ENCODE peak calls at places on chromosomes 2 and 18, in seven cellular contexts. One of them, this sample, is unnamed.

GRCh38 chr2:102100371-102101096 is 42.0 kb upstream of the IL1R1 start:
- DNase-seq in mammary epithelial cell: peak; percentile 89
- DNase-seq in fibroblast of lung: peak; percentile 48
- DNase-seq in endothelial cell of umbilical vein: no peak
- DNase-seq in astrocyte: peak; percentile 95
- DNase-seq in neural progenitor cell: no peak
- DNase-seq in HCT116: no peak
- DNase-seq in this sample: no peak

GRCh38 chr2:15941483-15941853 is 1.1 kb downstream of the MYCN start:
- DNase-seq in mammary epithelial cell: peak; percentile 16
- DNase-seq in fibroblast of lung: no peak
- DNase-seq in endothelial cell of umbilical vein: no peak
- DNase-seq in astrocyte: no peak
- DNase-seq in neural progenitor cell: peak; percentile 83
- DNase-seq in HCT116: no peak
- DNase-seq in this sample: peak; percentile 59

GRCh38 chr2:237177986-237178385 is 92.3 kb downstream of the COPS8 start:
- DNase-seq in mammary epithelial cell: no peak
- DNase-seq in fibroblast of lung: no peak
- DNase-seq in endothelial cell of umbilical vein: no peak
- DNase-seq in astrocyte: no peak
- DNase-seq in neural progenitor cell: no peak
- DNase-seq in HCT116: no peak
- DNase-seq in this sample: no peak

GRCh38 chr18:35463050-35463449 is 34.7 kb downstream of the INO80C start:
- DNase-seq in mammary epithelial cell: no peak
- DNase-seq in fibroblast of lung: no peak
- DNase-seq in endothelial cell of umbilical vein: peak; percentile 94
- DNase-seq in astrocyte: peak; percentile 15
- DNase-seq in neural progenitor cell: no peak
- DNase-seq in HCT116: no peak
- DNase-seq in this sample: peak; percentile 27

GRCh38 chr18:32891797-32892196 is 119.0 kb upstream of the KLHL14 start:
- DNase-seq in mammary epithelial cell: no peak
- DNase-seq in fibroblast of lung: peak; percentile 6
- DNase-seq in endothelial cell of umbilical vein: no peak
- DNase-seq in astrocyte: no peak
- DNase-seq in neural progenitor cell: no peak
- DNase-seq in HCT116: no peak
- DNase-seq in this sample: no peak

GRCh38 chr2:230762317-230762896 is 49.8 kb downstream of the CAB39 start:
- DNase-seq in mammary epithelial cell: peak; percentile 28
- DNase-seq in fibroblast of lung: peak; percentile 37
- DNase-seq in endothelial cell of umbilical vein: peak; percentile 52
- DNase-seq in astrocyte: no peak
- DNase-seq in neural progenitor cell: peak; percentile 62
- DNase-seq in HCT116: no peak
- DNase-seq in this sample: peak; percentile 45

GRCh38 chr2:152743004-152743403 is 24.6 kb downstream of the ARL6IP6 start:
- DNase-seq in mammary epithelial cell: peak; percentile 21
- DNase-seq in fibroblast of lung: no peak
- DNase-seq in endothelial cell of umbilical vein: peak; percentile 11
- DNase-seq in astrocyte: no peak
- DNase-seq in neural progenitor cell: no peak
- DNase-seq in HCT116: peak; percentile 8
- DNase-seq in this sample: no peak

GRCh38 chr2:58834404-58834803 is 593.3 kb upstream of the FANCL start:
- DNase-seq in mammary epithelial cell: no peak
- DNase-seq in fibroblast of lung: peak; percentile 14
- DNase-seq in endothelial cell of umbilical vein: peak; percentile 16
- DNase-seq in astrocyte: peak; percentile 16
- DNase-seq in neural progenitor cell: peak; percentile 74
- DNase-seq in HCT116: no peak
- DNase-seq in this sample: peak; percentile 20

GRCh38 chr2:28449489-28450395 is 46.1 kb upstream of the PLB1 start:
- DNase-seq in mammary epithelial cell: peak; percentile 75
- DNase-seq in fibroblast of lung: no peak
- DNase-seq in endothelial cell of umbilical vein: peak; percentile 54
- DNase-seq in astrocyte: peak; percentile 53
- DNase-seq in neural progenitor cell: no peak
- DNase-seq in HCT116: peak; percentile 21
- DNase-seq in this sample: peak; percentile 55

GRCh38 chr2:76268928-76269327 is 558.2 kb upstream of the GCFC2 start:
- DNase-seq in mammary epithelial cell: no peak
- DNase-seq in fibroblast of lung: peak; percentile 77
- DNase-seq in endothelial cell of umbilical vein: no peak
- DNase-seq in astrocyte: peak; percentile 0
- DNase-seq in neural progenitor cell: no peak
- DNase-seq in HCT116: no peak
- DNase-seq in this sample: peak; percentile 91

GRCh38 chr18:12326711-12327460 is 18.8 kb downstream of the TUBB6 start:
- DNase-seq in mammary epithelial cell: no peak
- DNase-seq in fibroblast of lung: no peak
- DNase-seq in endothelial cell of umbilical vein: no peak
- DNase-seq in astrocyte: no peak
- DNase-seq in neural progenitor cell: no peak
- DNase-seq in HCT116: no peak
- DNase-seq in this sample: no peak

GRCh38 chr2:227861011-227861410 is 10.4 kb upstream of the DAW1 start:
- DNase-seq in mammary epithelial cell: no peak
- DNase-seq in fibroblast of lung: no peak
- DNase-seq in endothelial cell of umbilical vein: peak; percentile 21
- DNase-seq in astrocyte: no peak
- DNase-seq in neural progenitor cell: no peak
- DNase-seq in HCT116: no peak
- DNase-seq in this sample: peak; percentile 13
- TF ChIP-seq EZH2 in mammary epithelial cell: no peak
- TF ChIP-seq EZH2 in fibroblast of lung: no peak
- TF ChIP-seq EZH2 in endothelial cell of umbilical vein: no peak
- TF ChIP-seq EZH2 in astrocyte: no peak
- TF ChIP-seq EZH2 in neural progenitor cell: no peak
- TF ChIP-seq EZH2 in HCT116: no peak
- TF ChIP-seq EZH2 in this sample: no peak

DNA sequence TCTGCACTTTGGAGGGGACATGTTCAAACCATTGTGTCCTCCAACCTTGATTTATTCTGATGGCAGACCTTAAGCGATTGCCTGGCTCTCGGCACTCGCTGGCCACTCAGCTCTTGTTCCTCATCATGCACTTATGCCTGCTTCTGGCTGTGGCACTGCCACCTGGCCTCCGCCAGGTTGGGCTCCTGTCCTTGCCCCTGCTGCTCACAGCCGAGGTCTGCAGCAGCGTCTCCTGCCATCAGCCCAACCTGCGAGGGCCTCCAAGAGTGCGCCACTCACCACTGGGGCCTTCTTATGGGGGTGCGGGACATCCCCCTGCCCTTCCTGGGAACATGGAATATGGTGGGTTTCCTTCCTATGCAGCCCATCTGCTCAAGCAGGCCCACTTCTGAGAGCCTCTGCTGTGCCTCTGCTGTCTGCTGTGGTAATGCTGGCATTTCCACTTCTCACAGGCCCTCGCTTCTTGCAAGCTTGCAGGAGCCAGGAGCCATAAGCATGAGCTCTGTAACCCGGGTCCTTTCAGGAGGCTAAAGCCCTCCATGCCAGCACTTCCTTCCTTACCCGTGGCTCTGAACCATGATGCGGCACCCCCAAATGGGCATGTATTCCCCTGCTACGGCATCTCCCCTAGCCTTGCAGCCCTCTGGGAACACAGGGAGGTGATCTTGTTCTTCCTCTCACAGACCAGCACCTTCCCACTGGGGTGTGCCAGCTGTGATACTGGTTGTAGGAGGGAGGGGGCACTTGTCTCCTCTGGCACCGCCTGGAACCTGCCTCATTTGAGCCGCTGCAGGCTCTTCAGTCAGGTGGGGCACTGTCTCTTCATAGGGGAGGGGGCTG is 58.6 kb upstream of the HS6ST1 start:
- DNase-seq in mammary epithelial cell: no peak
- DNase-seq in fibroblast of lung: no peak
- DNase-seq in endothelial cell of umbilical vein: no peak
- DNase-seq in astrocyte: no peak
- DNase-seq in neural progenitor cell: no peak
- DNase-seq in HCT116: no peak
- DNase-seq in this sample: no peak
- H3K27me3 ChIP-seq in mammary epithelial cell: no peaks in the 10 kb centered on the region
- H3K27me3 ChIP-seq in fibroblast of lung: no peaks in the 10 kb centered on the region
- H3K27me3 ChIP-seq in endothelial cell of umbilical vein: peaks cover 3% of the 10 kb centered on the region
- H3K27me3 ChIP-seq in astrocyte: no peaks in the 10 kb centered on the region
- H3K27me3 ChIP-seq in neural progenitor cell: no peaks in the 10 kb centered on the region
- H3K27me3 ChIP-seq in HCT116: no peaks in the 10 kb centered on the region
- H3K27me3 ChIP-seq in this sample: no peaks in the 10 kb centered on the region

GRCh38 chr2:157760949-157761348 is 115.2 kb downstream of the ACVR1 start:
- DNase-seq in mammary epithelial cell: no peak
- DNase-seq in fibroblast of lung: no peak
- DNase-seq in endothelial cell of umbilical vein: no peak
- DNase-seq in astrocyte: no peak
- DNase-seq in neural progenitor cell: no peak
- DNase-seq in HCT116: no peak
- DNase-seq in this sample: no peak
- TF ChIP-seq CTCF in mammary epithelial cell: no peak
- TF ChIP-seq CTCF in fibroblast of lung: no peak
- TF ChIP-seq CTCF in endothelial cell of umbilical vein: no peak
- TF ChIP-seq CTCF in astrocyte: no peak
- TF ChIP-seq CTCF in neural progenitor cell: peak; percentile 9
- TF ChIP-seq CTCF in HCT116: no peak
- TF ChIP-seq CTCF in this sample: no peak

GRCh38 chr2:85134255-85135065 is 1.3 kb downstream of the TCF7L1 start:
- DNase-seq in mammary epithelial cell: peak; percentile 27
- DNase-seq in fibroblast of lung: peak; percentile 53
- DNase-seq in endothelial cell of umbilical vein: peak; percentile 56
- DNase-seq in astrocyte: peak; percentile 35
- DNase-seq in neural progenitor cell: peak; percentile 66
- DNase-seq in HCT116: no peak
- DNase-seq in this sample: no peak
- TF ChIP-seq EZH2 in mammary epithelial cell: no peak
- TF ChIP-seq EZH2 in fibroblast of lung: no peak
- TF ChIP-seq EZH2 in endothelial cell of umbilical vein: peak; percentile 61
- TF ChIP-seq EZH2 in astrocyte: no peak
- TF ChIP-seq EZH2 in neural progenitor cell: no peak
- TF ChIP-seq EZH2 in HCT116: no peak
- TF ChIP-seq EZH2 in this sample: no peak

GRCh38 chr18:69631281-69631680 is 230.6 kb downstream of the DOK6 start:
- DNase-seq in mammary epithelial cell: peak; percentile 1
- DNase-seq in fibroblast of lung: peak; percentile 8
- DNase-seq in endothelial cell of umbilical vein: no peak
- DNase-seq in astrocyte: peak; percentile 30
- DNase-seq in neural progenitor cell: no peak
- DNase-seq in HCT116: no peak
- DNase-seq in this sample: no peak
- H3K27me3 ChIP-seq in mammary epithelial cell: peaks cover 3% of the 10 kb centered on the region
- H3K27me3 ChIP-seq in fibroblast of lung: no peaks in the 10 kb centered on the region
- H3K27me3 ChIP-seq in endothelial cell of umbilical vein: no peaks in the 10 kb centered on the region
- H3K27me3 ChIP-seq in astrocyte: no peaks in the 10 kb centered on the region
- H3K27me3 ChIP-seq in neural progenitor cell: no peaks in the 10 kb centered on the region
- H3K27me3 ChIP-seq in HCT116: no peaks in the 10 kb centered on the region
- H3K27me3 ChIP-seq in this sample: no peaks in the 10 kb centered on the region

GRCh38 chr18:48548404-48548771 is 9.6 kb downstream of the CTIF start:
- DNase-seq in mammary epithelial cell: peak; percentile 82
- DNase-seq in fibroblast of lung: peak; percentile 89
- DNase-seq in endothelial cell of umbilical vein: no peak
- DNase-seq in astrocyte: no peak
- DNase-seq in neural progenitor cell: no peak
- DNase-seq in HCT116: no peak
- DNase-seq in this sample: no peak

GRCh38 chr18:48546411-48546810 is 7.6 kb downstream of the CTIF start:
- DNase-seq in mammary epithelial cell: peak; percentile 14
- DNase-seq in fibroblast of lung: no peak
- DNase-seq in endothelial cell of umbilical vein: no peak
- DNase-seq in astrocyte: peak; percentile 54
- DNase-seq in neural progenitor cell: peak; percentile 48
- DNase-seq in HCT116: no peak
- DNase-seq in this sample: peak; percentile 40

GRCh38 chr18:48548921-48549320 is 10.1 kb downstream of the CTIF start:
- DNase-seq in mammary epithelial cell: no peak
- DNase-seq in fibroblast of lung: no peak
- DNase-seq in endothelial cell of umbilical vein: no peak
- DNase-seq in astrocyte: no peak
- DNase-seq in neural progenitor cell: no peak
- DNase-seq in HCT116: no peak
- DNase-seq in this sample: no peak

GRCh38 chr18:48545690-48546365 is 7.0 kb downstream of the CTIF start:
- DNase-seq in mammary epithelial cell: peak; percentile 79
- DNase-seq in fibroblast of lung: peak; percentile 73
- DNase-seq in endothelial cell of umbilical vein: peak; percentile 92
- DNase-seq in astrocyte: peak; percentile 74
- DNase-seq in neural progenitor cell: peak; percentile 95
- DNase-seq in HCT116: no peak
- DNase-seq in this sample: peak; percentile 75

DNA sequence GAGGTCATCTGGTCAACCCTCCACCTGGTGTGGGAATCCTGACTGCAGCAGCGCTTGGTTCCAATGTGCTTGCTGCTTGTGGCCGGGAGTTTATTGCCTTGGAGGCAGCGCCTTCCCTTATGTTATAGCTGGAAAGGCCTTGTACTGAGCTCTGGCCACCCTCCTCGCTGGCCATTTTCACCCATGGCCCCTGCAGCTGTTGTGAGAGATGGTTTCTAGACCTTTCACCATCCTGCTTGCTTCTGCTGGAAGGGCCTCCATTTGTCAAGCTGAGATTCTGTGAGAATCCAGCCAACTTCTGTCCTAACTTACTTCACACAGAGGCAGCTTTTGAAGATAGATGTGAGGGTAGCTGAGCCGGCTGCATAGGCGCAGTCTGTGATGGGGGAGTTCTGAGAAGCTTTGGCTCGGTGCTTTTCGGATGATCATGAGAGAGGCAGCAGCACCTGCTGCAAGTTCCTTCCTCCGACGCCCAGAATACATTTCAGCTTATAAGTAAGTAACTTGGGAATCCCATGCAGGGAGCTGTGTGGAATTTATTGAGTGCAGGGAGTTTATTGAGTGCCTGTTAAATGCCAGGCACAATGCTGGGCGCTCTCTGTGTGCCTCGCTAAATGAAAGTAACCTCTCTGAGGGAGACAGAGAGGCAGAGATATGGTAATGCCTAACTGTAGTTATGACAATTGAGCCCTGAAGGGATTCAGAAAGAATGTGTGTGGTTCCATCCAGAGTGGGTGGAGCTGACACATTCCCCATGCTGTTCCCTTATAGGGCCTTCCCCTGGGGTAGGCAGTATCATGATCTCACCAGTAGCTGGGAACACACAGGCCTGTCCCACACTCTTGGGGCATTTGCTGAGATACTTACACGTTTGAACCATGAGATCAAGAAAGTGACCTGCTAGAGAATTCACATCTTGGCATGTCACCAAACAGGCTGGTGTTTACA is 8.9 kb downstream of the CTIF start:
- DNase-seq in mammary epithelial cell: peak; percentile 93
- DNase-seq in fibroblast of lung: peak; percentile 80
- DNase-seq in endothelial cell of umbilical vein: no peak
- DNase-seq in astrocyte: peak; percentile 85
- DNase-seq in neural progenitor cell: no peak
- DNase-seq in HCT116: no peak
- DNase-seq in this sample: peak; percentile 78
- TF ChIP-seq CTCF in mammary epithelial cell: no peak
- TF ChIP-seq CTCF in fibroblast of lung: no peak
- TF ChIP-seq CTCF in endothelial cell of umbilical vein: no peak
- TF ChIP-seq CTCF in astrocyte: no peak
- TF ChIP-seq CTCF in neural progenitor cell: no peak
- TF ChIP-seq CTCF in HCT116: no peak
- TF ChIP-seq CTCF in this sample: no peak

GRCh38 chr2:869894-870293 is 80.8 kb upstream of the SNTG2 start:
- DNase-seq in mammary epithelial cell: no peak
- DNase-seq in fibroblast of lung: no peak
- DNase-seq in endothelial cell of umbilical vein: no peak
- DNase-seq in astrocyte: no peak
- DNase-seq in neural progenitor cell: no peak
- DNase-seq in HCT116: no peak
- DNase-seq in this sample: no peak
- TF ChIP-seq EZH2 in mammary epithelial cell: no peak
- TF ChIP-seq EZH2 in fibroblast of lung: no peak
- TF ChIP-seq EZH2 in endothelial cell of umbilical vein: no peak
- TF ChIP-seq EZH2 in astrocyte: no peak
- TF ChIP-seq EZH2 in neural progenitor cell: no peak
- TF ChIP-seq EZH2 in HCT116: no peak
- TF ChIP-seq EZH2 in this sample: no peak